ENCODE peak calls at places on chromosomes 2 and 18, in eight cellular contexts. One of them, this sample, is unnamed.

GRCh38 chr2:151153601-151154000 is 108.1 kb downstream of the RBM43 start:
- DNase-seq in tibial nerve: no peak
- DNase-seq in AML-193: no peak
- DNase-seq in osteocyte: no peak
- DNase-seq in HTR-8/SVneo: no peak
- DNase-seq in NCI-H1417: no peak
- DNase-seq in stimulated activated CD8-positive, alpha-beta memory T cell treated with anti-CD3 and anti-CD28 coated beads, Interleukin-7, amount 100 ng/mL, for 1 hour: no peak
- DNase-seq in T-helper 22 cell: no peak
- DNase-seq in this sample: no peak

GRCh38 chr2:239240480-239240881 is 160.3 kb downstream of the HDAC4 start:
- DNase-seq in tibial nerve: no peak
- DNase-seq in AML-193: peak; percentile 19
- DNase-seq in osteocyte: no peak
- DNase-seq in HTR-8/SVneo: no peak
- DNase-seq in NCI-H1417: no peak
- DNase-seq in stimulated activated CD8-positive, alpha-beta memory T cell treated with anti-CD3 and anti-CD28 coated beads, Interleukin-7, amount 100 ng/mL, for 1 hour: no peak
- DNase-seq in T-helper 22 cell: no peak
- DNase-seq in this sample: no peak

GRCh38 chr2:232361646-232362045 is 16.9 kb upstream of the ALPP start:
- DNase-seq in tibial nerve: no peak
- DNase-seq in AML-193: no peak
- DNase-seq in osteocyte: no peak
- DNase-seq in HTR-8/SVneo: no peak
- DNase-seq in NCI-H1417: no peak
- DNase-seq in stimulated activated CD8-positive, alpha-beta memory T cell treated with anti-CD3 and anti-CD28 coated beads, Interleukin-7, amount 100 ng/mL, for 1 hour: no peak
- DNase-seq in T-helper 22 cell: no peak
- DNase-seq in this sample: no peak

GRCh38 chr2:15796543-15796942 is 143.8 kb upstream of the MYCN start:
- DNase-seq in tibial nerve: no peak
- DNase-seq in AML-193: no peak
- DNase-seq in osteocyte: no peak
- DNase-seq in HTR-8/SVneo: no peak
- DNase-seq in NCI-H1417: no peak
- DNase-seq in stimulated activated CD8-positive, alpha-beta memory T cell treated with anti-CD3 and anti-CD28 coated beads, Interleukin-7, amount 100 ng/mL, for 1 hour: no peak
- DNase-seq in T-helper 22 cell: no peak
- DNase-seq in this sample: no peak

GRCh38 chr2:135563793-135564192 is 32.5 kb downstream of the R3HDM1 start:
- DNase-seq in tibial nerve: no peak
- DNase-seq in AML-193: no peak
- DNase-seq in osteocyte: no peak
- DNase-seq in HTR-8/SVneo: no peak
- DNase-seq in NCI-H1417: no peak
- DNase-seq in stimulated activated CD8-positive, alpha-beta memory T cell treated with anti-CD3 and anti-CD28 coated beads, Interleukin-7, amount 100 ng/mL, for 1 hour: no peak
- DNase-seq in T-helper 22 cell: no peak
- DNase-seq in this sample: no peak

GRCh38 chr2:194602750-194603149 is 1054.3 kb upstream of the SLC39A10 start:
- DNase-seq in tibial nerve: no peak
- DNase-seq in AML-193: no peak
- DNase-seq in osteocyte: no peak
- DNase-seq in HTR-8/SVneo: no peak
- DNase-seq in NCI-H1417: no peak
- DNase-seq in stimulated activated CD8-positive, alpha-beta memory T cell treated with anti-CD3 and anti-CD28 coated beads, Interleukin-7, amount 100 ng/mL, for 1 hour: no peak
- DNase-seq in T-helper 22 cell: no peak
- DNase-seq in this sample: no peak

GRCh38 chr2:200087451-200087850 is 132.1 kb downstream of the MAIP1 start:
- DNase-seq in tibial nerve: no peak
- DNase-seq in AML-193: no peak
- DNase-seq in osteocyte: no peak
- DNase-seq in HTR-8/SVneo: no peak
- DNase-seq in NCI-H1417: no peak
- DNase-seq in stimulated activated CD8-positive, alpha-beta memory T cell treated with anti-CD3 and anti-CD28 coated beads, Interleukin-7, amount 100 ng/mL, for 1 hour: no peak
- DNase-seq in T-helper 22 cell: no peak
- DNase-seq in this sample: no peak

GRCh38 chr18:34866739-34867138 is 156.6 kb downstream of the DTNA start:
- DNase-seq in tibial nerve: no peak
- DNase-seq in AML-193: no peak
- DNase-seq in osteocyte: no peak
- DNase-seq in HTR-8/SVneo: no peak
- DNase-seq in NCI-H1417: peak; percentile 28
- DNase-seq in stimulated activated CD8-positive, alpha-beta memory T cell treated with anti-CD3 and anti-CD28 coated beads, Interleukin-7, amount 100 ng/mL, for 1 hour: no peak
- DNase-seq in T-helper 22 cell: no peak
- DNase-seq in this sample: peak; percentile 26

GRCh38 chr2:155099784-155100183 is 401.3 kb downstream of the KCNJ3 start:
- DNase-seq in tibial nerve: no peak
- DNase-seq in AML-193: no peak
- DNase-seq in osteocyte: no peak
- DNase-seq in HTR-8/SVneo: no peak
- DNase-seq in NCI-H1417: no peak
- DNase-seq in stimulated activated CD8-positive, alpha-beta memory T cell treated with anti-CD3 and anti-CD28 coated beads, Interleukin-7, amount 100 ng/mL, for 1 hour: no peak
- DNase-seq in T-helper 22 cell: no peak
- DNase-seq in this sample: no peak

GRCh38 chr2:128332091-128332634 is 13.5 kb upstream of the HS6ST1 start:
- DNase-seq in tibial nerve: no peak
- DNase-seq in AML-193: no peak
- DNase-seq in osteocyte: no peak
- DNase-seq in HTR-8/SVneo: no peak
- DNase-seq in NCI-H1417: no peak
- DNase-seq in stimulated activated CD8-positive, alpha-beta memory T cell treated with anti-CD3 and anti-CD28 coated beads, Interleukin-7, amount 100 ng/mL, for 1 hour: no peak
- DNase-seq in T-helper 22 cell: no peak
- DNase-seq in this sample: no peak

GRCh38 chr2:143151111-143151752 is 22.0 kb downstream of the ARHGAP15 start:
- DNase-seq in tibial nerve: no peak
- DNase-seq in AML-193: no peak
- DNase-seq in osteocyte: no peak
- DNase-seq in HTR-8/SVneo: no peak
- DNase-seq in NCI-H1417: no peak
- DNase-seq in stimulated activated CD8-positive, alpha-beta memory T cell treated with anti-CD3 and anti-CD28 coated beads, Interleukin-7, amount 100 ng/mL, for 1 hour: no peak
- DNase-seq in T-helper 22 cell: no peak
- DNase-seq in this sample: no peak

GRCh38 chr18:29078272-29078671 is 901.3 kb upstream of the CDH2 start:
- DNase-seq in tibial nerve: no peak
- DNase-seq in AML-193: no peak
- DNase-seq in osteocyte: no peak
- DNase-seq in HTR-8/SVneo: no peak
- DNase-seq in NCI-H1417: peak; percentile 11
- DNase-seq in stimulated activated CD8-positive, alpha-beta memory T cell treated with anti-CD3 and anti-CD28 coated beads, Interleukin-7, amount 100 ng/mL, for 1 hour: no peak
- DNase-seq in T-helper 22 cell: no peak
- DNase-seq in this sample: no peak

GRCh38 chr2:102114851-102115497 is 27.6 kb upstream of the IL1R1 start:
- DNase-seq in tibial nerve: no peak
- DNase-seq in AML-193: no peak
- DNase-seq in osteocyte: no peak
- DNase-seq in HTR-8/SVneo: no peak
- DNase-seq in NCI-H1417: no peak
- DNase-seq in stimulated activated CD8-positive, alpha-beta memory T cell treated with anti-CD3 and anti-CD28 coated beads, Interleukin-7, amount 100 ng/mL, for 1 hour: no peak
- DNase-seq in T-helper 22 cell: no peak
- DNase-seq in this sample: no peak

GRCh38 chr2:170965446-170966225 is 36.6 kb downstream of the GORASP2 start:
- DNase-seq in tibial nerve: no peak
- DNase-seq in AML-193: no peak
- DNase-seq in osteocyte: no peak
- DNase-seq in HTR-8/SVneo: no peak
- DNase-seq in NCI-H1417: peak; percentile 3
- DNase-seq in stimulated activated CD8-positive, alpha-beta memory T cell treated with anti-CD3 and anti-CD28 coated beads, Interleukin-7, amount 100 ng/mL, for 1 hour: no peak
- DNase-seq in T-helper 22 cell: no peak
- DNase-seq in this sample: no peak

GRCh38 chr2:200490001-200490400 is 19.9 kb downstream of the KCTD18 start:
- DNase-seq in tibial nerve: no peak
- DNase-seq in AML-193: no peak
- DNase-seq in osteocyte: no peak
- DNase-seq in HTR-8/SVneo: no peak
- DNase-seq in NCI-H1417: no peak
- DNase-seq in stimulated activated CD8-positive, alpha-beta memory T cell treated with anti-CD3 and anti-CD28 coated beads, Interleukin-7, amount 100 ng/mL, for 1 hour: no peak
- DNase-seq in T-helper 22 cell: no peak
- DNase-seq in this sample: no peak

GRCh38 chr2:205657579-205657978 is 24.7 kb upstream of the NRP2 start:
- DNase-seq in tibial nerve: no peak
- DNase-seq in AML-193: no peak
- DNase-seq in osteocyte: no peak
- DNase-seq in HTR-8/SVneo: no peak
- DNase-seq in NCI-H1417: no peak
- DNase-seq in stimulated activated CD8-positive, alpha-beta memory T cell treated with anti-CD3 and anti-CD28 coated beads, Interleukin-7, amount 100 ng/mL, for 1 hour: no peak
- DNase-seq in T-helper 22 cell: no peak
- DNase-seq in this sample: no peak

GRCh38 chr2:219173176-219173575 is 3.3 kb upstream of the SLC23A3 start:
- DNase-seq in tibial nerve: no peak
- DNase-seq in AML-193: no peak
- DNase-seq in osteocyte: no peak
- DNase-seq in HTR-8/SVneo: no peak
- DNase-seq in NCI-H1417: no peak
- DNase-seq in stimulated activated CD8-positive, alpha-beta memory T cell treated with anti-CD3 and anti-CD28 coated beads, Interleukin-7, amount 100 ng/mL, for 1 hour: no peak
- DNase-seq in T-helper 22 cell: no peak
- DNase-seq in this sample: no peak

GRCh38 chr2:42494434-42495233 is 852 bp upstream of the KCNG3 start:
- DNase-seq in tibial nerve: peak; percentile 73
- DNase-seq in AML-193: peak; percentile 78
- DNase-seq in osteocyte: peak; percentile 86
- DNase-seq in HTR-8/SVneo: peak; percentile 84
- DNase-seq in NCI-H1417: peak; percentile 96
- DNase-seq in stimulated activated CD8-positive, alpha-beta memory T cell treated with anti-CD3 and anti-CD28 coated beads, Interleukin-7, amount 100 ng/mL, for 1 hour: peak; percentile 54
- DNase-seq in T-helper 22 cell: peak; percentile 23
- DNase-seq in this sample: peak; percentile 90

GRCh38 chr18:48581206-48581605 is 42.4 kb downstream of the CTIF start:
- DNase-seq in tibial nerve: peak; percentile 14
- DNase-seq in AML-193: no peak
- DNase-seq in osteocyte: no peak
- DNase-seq in HTR-8/SVneo: no peak
- DNase-seq in NCI-H1417: no peak
- DNase-seq in stimulated activated CD8-positive, alpha-beta memory T cell treated with anti-CD3 and anti-CD28 coated beads, Interleukin-7, amount 100 ng/mL, for 1 hour: no peak
- DNase-seq in T-helper 22 cell: no peak
- DNase-seq in this sample: no peak

GRCh38 chr2:113877651-113878594 is 12.0 kb upstream of the ACTR3 start:
- DNase-seq in tibial nerve: no peak
- DNase-seq in AML-193: no peak
- DNase-seq in osteocyte: no peak
- DNase-seq in HTR-8/SVneo: no peak
- DNase-seq in NCI-H1417: peak; percentile 54
- DNase-seq in stimulated activated CD8-positive, alpha-beta memory T cell treated with anti-CD3 and anti-CD28 coated beads, Interleukin-7, amount 100 ng/mL, for 1 hour: no peak
- DNase-seq in T-helper 22 cell: no peak
- DNase-seq in this sample: no peak

GRCh38 chr2:142190805-142191204 is 60.0 kb upstream of the LRP1B start:
- DNase-seq in tibial nerve: no peak
- DNase-seq in AML-193: no peak
- DNase-seq in osteocyte: no peak
- DNase-seq in HTR-8/SVneo: peak; percentile 9
- DNase-seq in NCI-H1417: no peak
- DNase-seq in stimulated activated CD8-positive, alpha-beta memory T cell treated with anti-CD3 and anti-CD28 coated beads, Interleukin-7, amount 100 ng/mL, for 1 hour: no peak
- DNase-seq in T-helper 22 cell: no peak
- DNase-seq in this sample: no peak

GRCh38 chr2:226483745-226484619 is 315.6 kb downstream of the IRS1 start:
- DNase-seq in tibial nerve: no peak
- DNase-seq in AML-193: no peak
- DNase-seq in osteocyte: no peak
- DNase-seq in HTR-8/SVneo: peak; percentile 37
- DNase-seq in NCI-H1417: no peak
- DNase-seq in stimulated activated CD8-positive, alpha-beta memory T cell treated with anti-CD3 and anti-CD28 coated beads, Interleukin-7, amount 100 ng/mL, for 1 hour: no peak
- DNase-seq in T-helper 22 cell: no peak
- DNase-seq in this sample: no peak

GRCh38 chr2:221178139-221178538 is 394.0 kb downstream of the EPHA4 start:
- DNase-seq in tibial nerve: no peak
- DNase-seq in AML-193: no peak
- DNase-seq in osteocyte: no peak
- DNase-seq in HTR-8/SVneo: no peak
- DNase-seq in NCI-H1417: no peak
- DNase-seq in stimulated activated CD8-positive, alpha-beta memory T cell treated with anti-CD3 and anti-CD28 coated beads, Interleukin-7, amount 100 ng/mL, for 1 hour: no peak
- DNase-seq in T-helper 22 cell: no peak
- DNase-seq in this sample: no peak

GRCh38 chr2:240295256-240296103 is 140.0 kb upstream of the GPC1 start:
- DNase-seq in tibial nerve: peak; percentile 2
- DNase-seq in AML-193: no peak
- DNase-seq in osteocyte: peak; percentile 75
- DNase-seq in HTR-8/SVneo: no peak
- DNase-seq in NCI-H1417: no peak
- DNase-seq in stimulated activated CD8-positive, alpha-beta memory T cell treated with anti-CD3 and anti-CD28 coated beads, Interleukin-7, amount 100 ng/mL, for 1 hour: no peak
- DNase-seq in T-helper 22 cell: no peak
- DNase-seq in this sample: no peak

GRCh38 chr2:42976400-42976799 is 184.0 kb upstream of the HAAO start:
- DNase-seq in tibial nerve: no peak
- DNase-seq in AML-193: no peak
- DNase-seq in osteocyte: no peak
- DNase-seq in HTR-8/SVneo: no peak
- DNase-seq in NCI-H1417: no peak
- DNase-seq in stimulated activated CD8-positive, alpha-beta memory T cell treated with anti-CD3 and anti-CD28 coated beads, Interleukin-7, amount 100 ng/mL, for 1 hour: no peak
- DNase-seq in T-helper 22 cell: no peak
- DNase-seq in this sample: no peak

GRCh38 chr2:31372097-31372496 is 42.4 kb downstream of the XDH start:
- DNase-seq in tibial nerve: no peak
- DNase-seq in AML-193: no peak
- DNase-seq in osteocyte: peak; percentile 73
- DNase-seq in HTR-8/SVneo: no peak
- DNase-seq in NCI-H1417: no peak
- DNase-seq in stimulated activated CD8-positive, alpha-beta memory T cell treated with anti-CD3 and anti-CD28 coated beads, Interleukin-7, amount 100 ng/mL, for 1 hour: no peak
- DNase-seq in T-helper 22 cell: no peak
- DNase-seq in this sample: no peak

GRCh38 chr2:23697676-23698075 is 229.2 kb downstream of the ATAD2B start:
- DNase-seq in tibial nerve: no peak
- DNase-seq in AML-193: no peak
- DNase-seq in osteocyte: no peak
- DNase-seq in HTR-8/SVneo: peak; percentile 23
- DNase-seq in NCI-H1417: no peak
- DNase-seq in stimulated activated CD8-positive, alpha-beta memory T cell treated with anti-CD3 and anti-CD28 coated beads, Interleukin-7, amount 100 ng/mL, for 1 hour: no peak
- DNase-seq in T-helper 22 cell: no peak
- DNase-seq in this sample: no peak

GRCh38 chr2:72539145-72539552 is 286.7 kb downstream of the EXOC6B start:
- DNase-seq in tibial nerve: peak; percentile 30
- DNase-seq in AML-193: no peak
- DNase-seq in osteocyte: no peak
- DNase-seq in HTR-8/SVneo: peak; percentile 17
- DNase-seq in NCI-H1417: no peak
- DNase-seq in stimulated activated CD8-positive, alpha-beta memory T cell treated with anti-CD3 and anti-CD28 coated beads, Interleukin-7, amount 100 ng/mL, for 1 hour: no peak
- DNase-seq in T-helper 22 cell: no peak
- DNase-seq in this sample: no peak

GRCh38 chr2:129957891-129958290 is 21.6 kb upstream of the RAB6C start:
- DNase-seq in tibial nerve: no peak
- DNase-seq in AML-193: no peak
- DNase-seq in osteocyte: no peak
- DNase-seq in HTR-8/SVneo: no peak
- DNase-seq in NCI-H1417: no peak
- DNase-seq in stimulated activated CD8-positive, alpha-beta memory T cell treated with anti-CD3 and anti-CD28 coated beads, Interleukin-7, amount 100 ng/mL, for 1 hour: no peak
- DNase-seq in T-helper 22 cell: no peak
- DNase-seq in this sample: no peak

GRCh38 chr18:72433756-72434155 is 110.4 kb downstream of the CBLN2 start:
- DNase-seq in tibial nerve: no peak
- DNase-seq in AML-193: no peak
- DNase-seq in osteocyte: no peak
- DNase-seq in HTR-8/SVneo: no peak
- DNase-seq in NCI-H1417: no peak
- DNase-seq in stimulated activated CD8-positive, alpha-beta memory T cell treated with anti-CD3 and anti-CD28 coated beads, Interleukin-7, amount 100 ng/mL, for 1 hour: no peak
- DNase-seq in T-helper 22 cell: no peak
- DNase-seq in this sample: no peak

GRCh38 chr2:63078852-63079606 is 28.4 kb downstream of the OTX1 start:
- DNase-seq in tibial nerve: no peak
- DNase-seq in AML-193: peak; percentile 49
- DNase-seq in osteocyte: no peak
- DNase-seq in HTR-8/SVneo: peak; percentile 14
- DNase-seq in NCI-H1417: peak; percentile 9
- DNase-seq in stimulated activated CD8-positive, alpha-beta memory T cell treated with anti-CD3 and anti-CD28 coated beads, Interleukin-7, amount 100 ng/mL, for 1 hour: no peak
- DNase-seq in T-helper 22 cell: no peak
- DNase-seq in this sample: peak; percentile 67

GRCh38 chr2:111981666-111982065 is 73.4 kb upstream of the TMEM87B start:
- DNase-seq in tibial nerve: no peak
- DNase-seq in AML-193: no peak
- DNase-seq in osteocyte: no peak
- DNase-seq in HTR-8/SVneo: no peak
- DNase-seq in NCI-H1417: no peak
- DNase-seq in stimulated activated CD8-positive, alpha-beta memory T cell treated with anti-CD3 and anti-CD28 coated beads, Interleukin-7, amount 100 ng/mL, for 1 hour: no peak
- DNase-seq in T-helper 22 cell: no peak
- DNase-seq in this sample: no peak

GRCh38 chr18:56565596-56566355 is 72.6 kb downstream of the TXNL1 start:
- DNase-seq in tibial nerve: no peak
- DNase-seq in AML-193: no peak
- DNase-seq in osteocyte: no peak
- DNase-seq in HTR-8/SVneo: no peak
- DNase-seq in NCI-H1417: peak; percentile 65
- DNase-seq in stimulated activated CD8-positive, alpha-beta memory T cell treated with anti-CD3 and anti-CD28 coated beads, Interleukin-7, amount 100 ng/mL, for 1 hour: no peak
- DNase-seq in T-helper 22 cell: no peak
- DNase-seq in this sample: no peak

GRCh38 chr2:46534589-46534988 is 55.2 kb downstream of the TMEM247 start:
- DNase-seq in tibial nerve: no peak
- DNase-seq in AML-193: peak; percentile 75
- DNase-seq in osteocyte: no peak
- DNase-seq in HTR-8/SVneo: no peak
- DNase-seq in NCI-H1417: no peak
- DNase-seq in stimulated activated CD8-positive, alpha-beta memory T cell treated with anti-CD3 and anti-CD28 coated beads, Interleukin-7, amount 100 ng/mL, for 1 hour: no peak
- DNase-seq in T-helper 22 cell: no peak
- DNase-seq in this sample: peak; percentile 70